ENCODE peak calls at places on chromosomes 12 and 14, in ten cellular contexts. One of them, this sample, is unnamed.

GRCh38 chr12:71029302-71029701 is 108.8 kb upstream of the PTPRR start:
- DNase-seq in occipital lobe: no peak
- DNase-seq in COR-L47: no peak
- DNase-seq in T-helper 1 cell: no peak
- DNase-seq in fibroblast of lung: no peak
- DNase-seq in fibroblast of the aortic adventitia: no peak
- DNase-seq in NCI-H1694: no peak
- DNase-seq in amniotic stem cell: no peak
- DNase-seq in iPS-NIHi11: no peak
- DNase-seq in T-helper 22 cell: no peak
- DNase-seq in this sample: no peak

GRCh38 chr12:75870878-75871277 is 160.7 kb downstream of the PHLDA1 start:
- DNase-seq in occipital lobe: no peak
- DNase-seq in COR-L47: no peak
- DNase-seq in T-helper 1 cell: no peak
- DNase-seq in fibroblast of lung: peak
- DNase-seq in fibroblast of the aortic adventitia: peak
- DNase-seq in NCI-H1694: no peak
- DNase-seq in amniotic stem cell: no peak
- DNase-seq in iPS-NIHi11: no peak
- DNase-seq in T-helper 22 cell: no peak
- DNase-seq in this sample: no peak

GRCh38 chr14:24605435-24606190 is 3.9 kb downstream of the GZMH start:
- DNase-seq in occipital lobe: no peak
- DNase-seq in COR-L47: peak
- DNase-seq in T-helper 1 cell: peak
- DNase-seq in fibroblast of lung: no peak
- DNase-seq in fibroblast of the aortic adventitia: no peak
- DNase-seq in NCI-H1694: no peak
- DNase-seq in amniotic stem cell: no peak
- DNase-seq in iPS-NIHi11: peak
- DNase-seq in T-helper 22 cell: peak
- DNase-seq in this sample: no peak

GRCh38 chr12:94615284-94616216 is 34.8 kb downstream of the TMCC3 start:
- DNase-seq in occipital lobe: no peak
- DNase-seq in COR-L47: peak
- DNase-seq in T-helper 1 cell: no peak
- DNase-seq in fibroblast of lung: peak
- DNase-seq in fibroblast of the aortic adventitia: peak
- DNase-seq in NCI-H1694: peak
- DNase-seq in amniotic stem cell: no peak
- DNase-seq in iPS-NIHi11: peak
- DNase-seq in T-helper 22 cell: no peak
- DNase-seq in this sample: peak

GRCh38 chr12:131092911-131093901 is 139.5 kb downstream of the ADGRD1 start:
- DNase-seq in occipital lobe: no peak
- DNase-seq in COR-L47: no peak
- DNase-seq in T-helper 1 cell: no peak
- DNase-seq in fibroblast of lung: no peak
- DNase-seq in fibroblast of the aortic adventitia: no peak
- DNase-seq in NCI-H1694: no peak
- DNase-seq in amniotic stem cell: no peak
- DNase-seq in iPS-NIHi11: no peak
- DNase-seq in T-helper 22 cell: no peak
- DNase-seq in this sample: peak

GRCh38 chr14:68111733-68112270 is 292.2 kb downstream of the RAD51B start:
- DNase-seq in occipital lobe: no peak
- DNase-seq in COR-L47: peak
- DNase-seq in T-helper 1 cell: no peak
- DNase-seq in fibroblast of lung: no peak
- DNase-seq in fibroblast of the aortic adventitia: no peak
- DNase-seq in NCI-H1694: no peak
- DNase-seq in amniotic stem cell: no peak
- DNase-seq in iPS-NIHi11: no peak
- DNase-seq in T-helper 22 cell: no peak
- DNase-seq in this sample: no peak

GRCh38 chr14:57061009-57061711 is 207.5 kb downstream of the EXOC5 start:
- DNase-seq in occipital lobe: no peak
- DNase-seq in COR-L47: no peak
- DNase-seq in T-helper 1 cell: no peak
- DNase-seq in fibroblast of lung: no peak
- DNase-seq in fibroblast of the aortic adventitia: no peak
- DNase-seq in NCI-H1694: no peak
- DNase-seq in amniotic stem cell: no peak
- DNase-seq in iPS-NIHi11: no peak
- DNase-seq in T-helper 22 cell: no peak
- DNase-seq in this sample: no peak

GRCh38 chr14:78904094-78904493 is 733.9 kb downstream of the NRXN3 start:
- DNase-seq in occipital lobe: no peak
- DNase-seq in COR-L47: peak
- DNase-seq in T-helper 1 cell: no peak
- DNase-seq in fibroblast of lung: no peak
- DNase-seq in fibroblast of the aortic adventitia: no peak
- DNase-seq in NCI-H1694: no peak
- DNase-seq in amniotic stem cell: no peak
- DNase-seq in iPS-NIHi11: no peak
- DNase-seq in T-helper 22 cell: no peak
- DNase-seq in this sample: no peak

GRCh38 chr12:20450591-20450990 is 82.3 kb downstream of the PDE3A start:
- DNase-seq in occipital lobe: no peak
- DNase-seq in COR-L47: no peak
- DNase-seq in T-helper 1 cell: no peak
- DNase-seq in fibroblast of lung: no peak
- DNase-seq in fibroblast of the aortic adventitia: no peak
- DNase-seq in NCI-H1694: no peak
- DNase-seq in amniotic stem cell: peak
- DNase-seq in iPS-NIHi11: no peak
- DNase-seq in T-helper 22 cell: no peak
- DNase-seq in this sample: no peak

GRCh38 chr14:103073876-103074698 is 9.9 kb upstream of the LBHD2 start:
- DNase-seq in occipital lobe: no peak
- DNase-seq in COR-L47: no peak
- DNase-seq in T-helper 1 cell: no peak
- DNase-seq in fibroblast of lung: no peak
- DNase-seq in fibroblast of the aortic adventitia: peak
- DNase-seq in NCI-H1694: no peak
- DNase-seq in amniotic stem cell: no peak
- DNase-seq in iPS-NIHi11: no peak
- DNase-seq in T-helper 22 cell: no peak
- DNase-seq in this sample: peak

GRCh38 chr14:68362841-68363240 is 430.0 kb downstream of the ZFP36L1 start:
- DNase-seq in occipital lobe: no peak
- DNase-seq in COR-L47: no peak
- DNase-seq in T-helper 1 cell: no peak
- DNase-seq in fibroblast of lung: no peak
- DNase-seq in fibroblast of the aortic adventitia: no peak
- DNase-seq in NCI-H1694: no peak
- DNase-seq in amniotic stem cell: no peak
- DNase-seq in iPS-NIHi11: no peak
- DNase-seq in T-helper 22 cell: no peak
- DNase-seq in this sample: no peak

GRCh38 chr12:31234053-31234835 is 91.7 kb downstream of the SINHCAF start:
- DNase-seq in occipital lobe: no peak
- DNase-seq in COR-L47: no peak
- DNase-seq in T-helper 1 cell: no peak
- DNase-seq in fibroblast of lung: no peak
- DNase-seq in fibroblast of the aortic adventitia: no peak
- DNase-seq in NCI-H1694: no peak
- DNase-seq in amniotic stem cell: no peak
- DNase-seq in iPS-NIHi11: no peak
- DNase-seq in T-helper 22 cell: no peak
- DNase-seq in this sample: no peak

GRCh38 chr12:122799635-122800243 is 25.4 kb downstream of the CCDC62 start:
- DNase-seq in occipital lobe: no peak
- DNase-seq in COR-L47: no peak
- DNase-seq in T-helper 1 cell: no peak
- DNase-seq in fibroblast of lung: no peak
- DNase-seq in fibroblast of the aortic adventitia: no peak
- DNase-seq in NCI-H1694: no peak
- DNase-seq in amniotic stem cell: no peak
- DNase-seq in iPS-NIHi11: no peak
- DNase-seq in T-helper 22 cell: no peak
- DNase-seq in this sample: no peak

GRCh38 chr14:55383039-55383438 is 28.6 kb downstream of the ATG14 start:
- DNase-seq in occipital lobe: no peak
- DNase-seq in COR-L47: no peak
- DNase-seq in T-helper 1 cell: no peak
- DNase-seq in fibroblast of lung: peak
- DNase-seq in fibroblast of the aortic adventitia: peak
- DNase-seq in NCI-H1694: no peak
- DNase-seq in amniotic stem cell: no peak
- DNase-seq in iPS-NIHi11: no peak
- DNase-seq in T-helper 22 cell: no peak
- DNase-seq in this sample: no peak

GRCh38 chr14:20836668-20837338 is 34.2 kb upstream of the RNASE1 start:
- DNase-seq in occipital lobe: no peak
- DNase-seq in COR-L47: no peak
- DNase-seq in T-helper 1 cell: no peak
- DNase-seq in fibroblast of lung: peak
- DNase-seq in fibroblast of the aortic adventitia: peak
- DNase-seq in NCI-H1694: no peak
- DNase-seq in amniotic stem cell: no peak
- DNase-seq in iPS-NIHi11: peak
- DNase-seq in T-helper 22 cell: no peak
- DNase-seq in this sample: no peak

GRCh38 chr12:101552277-101552676 is 42.5 kb upstream of the MYBPC1 start:
- DNase-seq in occipital lobe: no peak
- DNase-seq in COR-L47: no peak
- DNase-seq in T-helper 1 cell: no peak
- DNase-seq in fibroblast of lung: peak
- DNase-seq in fibroblast of the aortic adventitia: peak
- DNase-seq in NCI-H1694: peak
- DNase-seq in amniotic stem cell: no peak
- DNase-seq in iPS-NIHi11: no peak
- DNase-seq in T-helper 22 cell: no peak
- DNase-seq in this sample: no peak